ENCODE peak calls at places on chromosomes 5 and 9, in nine cellular contexts. I is adipocyte, Z is IMR-90, P is HepG2, V is fibroblast of lung, Y is pancreas, G is right cardiac atrium, R is NT2/D1, A is upper lobe of right lung. F is an unnamed sample. For H3K27me3 and H3K9me3, the result is how much of the 10 kb centered on the place peaks cover.

GRCh38 chr9:136372561-136373299 is 739 bp downstream of the CARD9 start:
- DNase-seq in R (no peak), Y (peak), V (peak), A (peak), G (peak), Z (peak), P (peak), I (peak), F (peak)

GRCh38 chr9:92525306-92525705 is 10.5 kb downstream of the ECM2 start:
- DNase-seq in Z (peak), R (no peak), I (no peak), Y (no peak), V (peak), G (no peak), A (no peak), P (no peak), F (no peak)

GRCh38 chr5:52077941-52078825 is 694.9 kb downstream of the ISL1 start:
- DNase-seq in R (peak), Z (no peak), I (no peak), Y (no peak), P (no peak), V (no peak), A (no peak), G (no peak), F (no peak)

GRCh38 chr5:131282235-131282634 is 18.4 kb downstream of the CDC42SE2 start:
- DNase-seq in Z (no peak), P (no peak), Y (no peak), R (no peak), A (no peak), V (peak), G (no peak), I (no peak), F (no peak)

GRCh38 chr9:73037613-73038012 is 84.8 kb upstream of the ALDH1A1 start:
- DNase-seq in R (no peak), A (no peak), Y (no peak), Z (no peak), P (peak), I (no peak), V (peak), G (no peak), F (no peak)

GRCh38 chr9:80163889-80164288 is 592.1 kb downstream of the TLE4 start:
- DNase-seq in Z (no peak), R (no peak), V (no peak), I (no peak), P (no peak), A (no peak), G (no peak), Y (no peak), F (no peak)

GRCh38 chr5:40689442-40689841 is 9.7 kb downstream of the PTGER4 start:
- DNase-seq in R (no peak), G (no peak), I (peak), V (peak), Z (peak), Y (no peak), P (peak), A (no peak), F (no peak)

GRCh38 chr9:8351431-8351830 is 551.9 kb upstream of the DMAC1 start:
- DNase-seq in V (no peak), A (no peak), Y (no peak), G (no peak), Z (no peak), P (no peak), R (no peak), I (no peak), F (no peak)

GRCh38 chr9:135797507-135798302 is 95.7 kb downstream of the KCNT1 start:
- DNase-seq in R (peak), A (no peak), Z (peak), G (peak), I (peak), V (peak), Y (peak), P (no peak), F (peak)

GRCh38 chr5:147234098-147234824 is 565 bp upstream of the STK32A start:
- DNase-seq in G (no peak), I (no peak), R (no peak), Z (no peak), A (no peak), P (no peak), Y (no peak), V (no peak), F (no peak)

GRCh38 chr5:1946122-1946677 is 63.5 kb upstream of the IRX4 start:
- DNase-seq in G (peak), R (no peak), A (peak), I (no peak), V (no peak), Z (no peak), P (no peak), Y (no peak), F (no peak)

GRCh38 chr9:136640176-136641086 is 22.3 kb upstream of the EGFL7 start:
- DNase-seq in G (no peak), Y (peak), Z (no peak), I (no peak), V (no peak), P (no peak), R (no peak), A (no peak), F (no peak)

GRCh38 chr5:11853140-11853539 is 51.1 kb downstream of the CTNND2 start:
- DNase-seq in V (peak), I (no peak), P (no peak), G (no peak), Z (no peak), R (no peak), A (no peak), Y (no peak), F (no peak)

GRCh38 chr5:176415240-176416122 is 858 bp downstream of the CLTB start:
- DNase-seq in A (peak), V (peak), Z (peak), G (peak), I (peak), R (no peak), Y (peak), P (no peak), F (no peak)

GRCh38 chr9:137310190-137311052 is 8.3 kb upstream of the NRARP start:
- DNase-seq in Z (no peak), A (no peak), I (no peak), R (no peak), Y (peak), G (no peak), P (no peak), V (no peak), F (no peak)

GRCh38 chr5:80076131-80077101 is 41.3 kb downstream of the THBS4 start:
- DNase-seq in P (no peak), Y (no peak), R (no peak), I (no peak), Z (peak), V (peak), G (no peak), A (no peak), F (no peak)

GRCh38 chr5:135058326-135058725 is 24.3 kb upstream of the PITX1 start:
- DNase-seq in A (no peak), P (no peak), Z (no peak), G (no peak), R (no peak), V (peak), I (no peak), Y (no peak), F (peak)

GRCh38 chr5:77952811-77953210 is 176.7 kb upstream of the TBCA start:
- DNase-seq in R (no peak), V (peak), I (no peak), A (no peak), G (no peak), P (no peak), Z (peak), Y (no peak), F (no peak)

GRCh38 chr9:85994191-85994590 is 53.2 kb downstream of the NAA35 start:
- DNase-seq in I (peak), V (no peak), R (no peak), G (no peak), Y (no peak), P (no peak), A (no peak), Z (no peak), F (no peak)

GRCh38 chr9:89923961-89924504 is 319.2 kb downstream of the GADD45G start:
- DNase-seq in G (no peak), R (no peak), P (peak), A (no peak), Y (no peak), Z (no peak), I (no peak), V (peak), F (no peak)

GRCh38 chr5:78808380-78808779 is 159.8 kb upstream of the LHFPL2 start:
- DNase-seq in I (no peak), Y (no peak), Z (no peak), R (no peak), A (no peak), P (no peak), V (no peak), G (no peak), F (no peak)

GRCh38 chr5:136249678-136250266 is 56.8 kb upstream of the SMIM32 start:
- DNase-seq in I (peak), G (peak), R (peak), Y (peak), V (peak), Z (peak), P (peak), A (peak), F (peak)

GRCh38 chr9:114366334-114367128 is 21.3 kb downstream of the AKNA start:
- DNase-seq in R (no peak), I (peak), P (no peak), Y (no peak), V (peak), G (no peak), Z (peak), A (peak), F (no peak)

GRCh38 chr9:91711755-91712591 is 238.1 kb downstream of the ROR2 start:
- DNase-seq in V (peak), R (no peak), G (no peak), Y (no peak), I (no peak), A (no peak), P (no peak), Z (peak), F (no peak)

GRCh38 chr5:38551020-38552017 is 5.1 kb downstream of the LIFR start:
- DNase-seq in P (peak), R (peak), Y (no peak), G (no peak), A (no peak), V (peak), I (peak), Z (peak), F (peak)

GRCh38 chr5:174799146-174799545 is 74.8 kb downstream of the MSX2 start:
- DNase-seq in Y (no peak), P (no peak), I (peak), V (peak), R (no peak), Z (no peak), A (no peak), G (no peak), F (no peak)

GRCh38 chr9:131025953-131026858 is 17.2 kb downstream of the LAMC3 start:
- DNase-seq in V (no peak), R (no peak), Z (no peak), P (no peak), Y (no peak), I (no peak), G (no peak), A (no peak), F (no peak)

GRCh38 chr5:38780950-38781349 is 64.9 kb upstream of the OSMR start:
- DNase-seq in R (no peak), Z (peak), A (no peak), P (no peak), I (peak), G (peak), V (peak), Y (no peak), F (no peak)

DNA sequence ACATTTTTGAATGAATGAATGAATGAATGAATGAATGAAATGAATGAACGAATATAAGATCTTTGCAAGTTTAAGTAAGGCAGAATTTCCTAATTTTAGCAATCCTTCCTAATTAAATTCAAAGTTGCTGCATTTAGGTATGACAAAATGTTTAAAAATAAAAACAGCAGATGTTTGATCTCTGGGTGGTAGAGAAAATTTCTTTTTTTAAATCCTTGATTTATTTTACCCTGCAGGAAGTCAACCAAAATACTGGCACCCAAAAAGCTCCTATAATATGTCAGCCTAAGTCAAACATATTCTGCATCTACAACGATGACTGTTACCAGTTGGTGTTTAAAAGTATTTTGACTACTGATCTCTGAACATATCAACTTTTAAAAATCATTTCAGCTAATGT is 58.4 kb downstream of the TTC39B start:
- DNase-seq in G (no peak), V (no peak), P (no peak), Z (no peak), I (peak), Y (no peak), R (no peak), A (no peak), F (no peak)
- H3K4me3 ChIP-seq in G (no peak), V (no peak), P (no peak), Z (no peak), I (no peak), Y (no peak), R (no peak), A (no peak), F (no peak)

GRCh38 chr9:842918-843468 is 1.5 kb downstream of the DMRT1 start:
- DNase-seq in P (no peak), A (no peak), Z (no peak), V (no peak), I (no peak), R (no peak), G (no peak), Y (no peak), F (peak)

GRCh38 chr9:849431-849830 is 7.9 kb downstream of the DMRT1 start:
- DNase-seq in P (no peak), Y (no peak), R (no peak), V (no peak), I (no peak), G (no peak), A (no peak), Z (no peak), F (no peak)

GRCh38 chr9:846852-847251 is 5.4 kb downstream of the DMRT1 start:
- DNase-seq in I (no peak), V (no peak), Z (no peak), P (no peak), Y (no peak), G (no peak), A (no peak), R (no peak), F (no peak)

GRCh38 chr9:852539-852938 is 11.0 kb downstream of the DMRT1 start:
- DNase-seq in G (no peak), Y (no peak), R (no peak), A (no peak), I (no peak), V (no peak), P (no peak), Z (no peak), F (no peak)

DNA sequence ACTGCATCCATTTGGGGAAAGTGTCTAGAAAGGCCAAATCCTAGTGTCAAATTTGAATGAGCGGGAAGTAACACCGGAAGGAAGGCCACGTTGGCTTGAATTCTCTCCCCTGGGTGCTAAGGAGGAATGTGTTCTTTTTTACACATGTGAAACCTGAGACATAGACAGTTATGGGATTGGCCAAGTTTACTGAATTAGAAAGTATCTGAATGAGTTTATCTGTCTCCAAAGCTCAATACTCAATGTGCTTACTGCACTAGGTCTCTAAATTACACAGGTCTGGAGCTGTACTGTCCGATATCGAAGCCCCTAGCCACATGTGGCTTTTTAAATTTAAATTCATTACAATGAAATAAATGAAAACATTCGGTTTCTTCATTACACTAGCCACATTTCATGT is 6.0 kb downstream of the DMRT1 start:
- DNase-seq in R (no peak), I (no peak), G (no peak), Z (no peak), V (no peak), A (no peak), P (no peak), Y (no peak), F (no peak)
- H3K27me3 ChIP-seq in R (under half), I (under half), G (under half), Z (under half), V (under half), A (half or more), P (under half), Y (under half), F (under half)

GRCh38 chr5:141298376-141298775 is 5.5 kb downstream of the SLC25A2 start:
- DNase-seq in A (no peak), P (no peak), V (peak), R (no peak), I (no peak), Z (no peak), G (no peak), Y (no peak), F (no peak)
- H3K9me3 ChIP-seq in A (half or more), P (under half), V (under half), R (under half), I (under half), Z (under half), G (under half), Y (under half), F (under half)

DNA sequence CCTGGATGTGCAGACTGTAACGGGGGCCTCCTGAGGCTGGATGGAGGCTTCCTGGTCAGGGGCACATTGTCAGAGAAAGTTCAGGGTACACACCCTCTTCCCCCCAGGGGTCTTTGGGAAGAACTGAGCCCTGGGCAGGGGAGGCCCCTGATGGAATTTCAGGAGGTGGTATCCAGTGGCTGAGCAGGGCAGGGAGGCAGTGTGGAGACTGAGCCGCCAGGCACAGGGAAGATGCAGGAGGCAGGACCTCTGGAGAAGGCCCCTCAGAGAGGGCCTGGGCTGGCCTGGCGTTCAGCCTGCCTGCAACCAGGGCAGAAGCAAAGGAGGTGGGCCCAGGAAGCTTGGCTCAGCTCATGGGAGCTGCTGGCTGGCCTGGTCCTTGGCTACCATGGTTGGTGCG is 53.5 kb downstream of the GTF3C4 start:
- DNase-seq in R (no peak), A (no peak), V (no peak), G (no peak), Y (no peak), I (no peak), Z (no peak), P (no peak), F (no peak)
- H3K4me3 ChIP-seq in R (no peak), A (no peak), V (no peak), G (no peak), Y (no peak), I (no peak), Z (no peak), P (no peak), F (no peak)

F was measured in HAP-1.